ENCODE peak calls at places on chromosomes 11 and 22, in four cellular contexts. Q is GM06990, M is B cell, S is fibroblast of mammary gland. U is an unnamed sample.

GRCh38 chr22:44659140-44659539 is 42.9 kb upstream of the PRR5 start:
- DNase-seq in Q (no peak), M (no peak), S (no peak), U (no peak)

GRCh38 chr11:106794058-106794457 is 224.2 kb downstream of the GUCY1A2 start:
- DNase-seq in Q (no peak), M (no peak), S (peak), U (no peak)

GRCh38 chr22:33325232-33326004 is 267.2 kb upstream of the SYN3 start:
- DNase-seq in Q (peak), M (peak), S (no peak), U (peak)

GRCh38 chr11:35752115-35752514 is 89.5 kb downstream of the TRIM44 start:
- DNase-seq in Q (no peak), M (no peak), S (no peak), U (no peak)

GRCh38 chr22:42368379-42369249 is 63.6 kb downstream of the NFAM1 start:
- DNase-seq in Q (no peak), M (no peak), S (no peak), U (no peak)

GRCh38 chr11:68749061-68749491 is 2.2 kb downstream of the TESMIN start:
- DNase-seq in Q (no peak), M (no peak), S (no peak), U (no peak)

GRCh38 chr11:61002598-61002997 is 31.1 kb downstream of the CD6 start:
- DNase-seq in Q (no peak), M (no peak), S (no peak), U (no peak)

GRCh38 chr11:128522943-128523518 is 64.3 kb downstream of the ETS1 start:
- DNase-seq in Q (no peak), M (peak), S (no peak), U (peak)

GRCh38 chr22:48415535-48415934 is 1412.1 kb downstream of the BRD1 start:
- DNase-seq in Q (no peak), M (no peak), S (no peak), U (no peak)

GRCh38 chr11:116730568-116730967 is 42.2 kb downstream of the BUD13 start:
- DNase-seq in Q (no peak), M (no peak), S (peak), U (no peak)

GRCh38 chr11:12207384-12208150 is 97.2 kb downstream of the MICAL2 start:
- DNase-seq in Q (no peak), M (no peak), S (peak), U (no peak)

GRCh38 chr11:97136067-97136466 is 746.3 kb downstream of the JRKL start:
- DNase-seq in Q (no peak), M (no peak), S (no peak), U (no peak)

GRCh38 chr11:97143463-97143862 is 753.6 kb downstream of the JRKL start:
- DNase-seq in Q (no peak), M (no peak), S (no peak), U (no peak)

GRCh38 chr11:97140885-97141494 is 751.2 kb downstream of the JRKL start:
- DNase-seq in Q (no peak), M (no peak), S (peak), U (peak)
- TF ChIP-seq CTCF in Q (peak), M (no peak), S (peak), U (peak)

GRCh38 chr11:48182860-48183526 is 33.6 kb upstream of the OR4B1 start:
- DNase-seq in Q (no peak), M (no peak), S (no peak), U (no peak)

GRCh38 chr11:48184452-48184851 is 32.2 kb upstream of the OR4B1 start:
- DNase-seq in Q (no peak), M (no peak), S (no peak), U (no peak)
- TF ChIP-seq CTCF in Q (no peak), M (no peak), S (no peak), U (no peak)

DNA sequence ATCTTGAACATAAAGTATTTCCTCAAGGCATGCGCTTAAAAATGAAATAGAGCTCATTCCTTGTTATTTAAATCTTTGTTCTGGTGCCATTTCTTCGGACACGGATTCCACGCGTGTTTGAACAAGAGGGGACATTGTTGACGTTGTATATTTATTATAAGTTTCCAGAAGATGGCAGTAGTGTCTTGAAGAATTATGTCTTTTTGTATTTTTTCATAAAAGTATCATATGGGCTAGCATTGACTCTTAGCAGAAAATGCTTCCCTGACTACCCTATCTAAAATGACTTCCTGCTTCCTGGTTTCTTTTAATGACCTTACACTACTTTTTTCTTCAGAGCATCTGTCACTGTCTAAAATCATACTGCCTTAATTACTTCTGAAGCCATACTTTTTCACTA is 20.4 kb downstream of the BIRC2 start:
- DNase-seq in Q (no peak), M (no peak), S (peak), U (no peak)
- TF ChIP-seq CTCF in Q (peak), M (peak), S (peak), U (no peak)

GRCh38 chr11:62709262-62710000 is 2.0 kb downstream of the GNG3 start:
- DNase-seq in Q (peak), M (peak), S (peak), U (peak)
- TF ChIP-seq CTCF in Q (no peak), M (no peak), S (no peak), U (no peak)

GRCh38 chr11:121421149-121421906 is 30.8 kb upstream of the SORL1 start:
- DNase-seq in Q (no peak), M (no peak), S (no peak), U (no peak)
- TF ChIP-seq CTCF in Q (peak), M (no peak), S (no peak), U (no peak)

GRCh38 chr22:29450222-29450621 is 11.8 kb downstream of the RFPL1 start:
- DNase-seq in Q (no peak), M (no peak), S (no peak), U (no peak)

GRCh38 chr22:29451863-29452262 is 13.5 kb downstream of the RFPL1 start:
- DNase-seq in Q (no peak), M (no peak), S (no peak), U (no peak)

GRCh38 chr22:29445508-29445907 is 7.1 kb downstream of the RFPL1 start:
- DNase-seq in Q (no peak), M (no peak), S (no peak), U (no peak)

GRCh38 chr22:29454186-29454745 is 15.9 kb downstream of the RFPL1 start:
- DNase-seq in Q (no peak), M (no peak), S (no peak), U (no peak)

GRCh38 chr22:29449296-29449863 is 11.0 kb downstream of the RFPL1 start:
- DNase-seq in Q (no peak), M (no peak), S (no peak), U (no peak)
- TF ChIP-seq CTCF in Q (no peak), M (no peak), S (no peak), U (no peak)

GRCh38 chr11:64244107-64244506 is 2.6 kb downstream of the PPP1R14B start:
- DNase-seq in Q (no peak), M (no peak), S (no peak), U (no peak)
- TF ChIP-seq CTCF in Q (no peak), M (no peak), S (no peak), U (no peak)

GRCh38 chr11:33161120-33162005 is at the start of gene CSTF3:
- DNase-seq in Q (peak), M (peak), S (peak), U (peak)
- TF ChIP-seq CTCF in Q (no peak), M (no peak), S (peak), U (no peak)

U was measured in GM20000.